ENCODE peak calls at places on chromosomes 4 and X, in six cellular contexts. Z, L, M, V, B and P are unnamed samples.

GRCh38 chr4:137861682-137862081 is 329.4 kb upstream of the PCDH18 start:
- DNase-seq in M (peak; percentile 60), B (no peak), L (peak; percentile 49), V (peak; percentile 29), Z (no peak), P (no peak)

GRCh38 chr4:145937021-145937861 is 1.4 kb downstream of the ZNF827 start:
- DNase-seq in L (peak; percentile 79), Z (peak; percentile 67), B (peak; percentile 71), V (peak; percentile 57), M (peak; percentile 60), P (no peak)

GRCh38 chr4:178296669-178297068 is 854.4 kb upstream of the AGA start:
- DNase-seq in Z (no peak), M (no peak), L (no peak), V (no peak), B (no peak), P (no peak)

GRCh38 chrX:17413228-17413627 is 38.2 kb downstream of the NHS start:
- DNase-seq in L (peak; percentile 71), B (no peak), M (peak; percentile 94), V (peak; percentile 88), Z (no peak), P (peak; percentile 57)

GRCh38 chr4:38365748-38366310 is 298.2 kb upstream of the KLF3 start:
- DNase-seq in L (no peak), B (no peak), V (no peak), Z (no peak), M (no peak), P (no peak)

GRCh38 chrX:74133156-74133796 is 170.7 kb upstream of the ZCCHC13 start:
- DNase-seq in Z (no peak), B (no peak), L (peak; percentile 78), V (peak; percentile 80), M (peak; percentile 79), P (peak; percentile 25)

GRCh38 chr4:6269651-6270511 is at the start of gene WFS1:
- DNase-seq in V (peak; percentile 97), B (peak; percentile 99), Z (peak; percentile 99), L (peak; percentile 99), M (peak; percentile 98), P (peak; percentile 95)

GRCh38 chr4:128660361-128660964 is 149.0 kb upstream of the JADE1 start:
- DNase-seq in B (no peak), M (peak; percentile 96), L (peak; percentile 90), V (peak; percentile 74), Z (no peak), P (peak; percentile 72)

GRCh38 chrX:42119076-42119475 is 195.7 kb upstream of the CASK start:
- DNase-seq in L (peak; percentile 93), M (peak; percentile 48), Z (no peak), B (no peak), V (peak; percentile 72), P (peak; percentile 48)

GRCh38 chr4:13547563-13548041 is 3.3 kb upstream of the NKX3-2 start:
- DNase-seq in B (no peak), L (no peak), M (no peak), V (no peak), Z (no peak), P (no peak)

GRCh38 chr4:8846864-8847263 is 24.8 kb downstream of the HMX1 start:
- DNase-seq in V (no peak), M (no peak), L (no peak), B (no peak), Z (no peak), P (no peak)

DNA sequence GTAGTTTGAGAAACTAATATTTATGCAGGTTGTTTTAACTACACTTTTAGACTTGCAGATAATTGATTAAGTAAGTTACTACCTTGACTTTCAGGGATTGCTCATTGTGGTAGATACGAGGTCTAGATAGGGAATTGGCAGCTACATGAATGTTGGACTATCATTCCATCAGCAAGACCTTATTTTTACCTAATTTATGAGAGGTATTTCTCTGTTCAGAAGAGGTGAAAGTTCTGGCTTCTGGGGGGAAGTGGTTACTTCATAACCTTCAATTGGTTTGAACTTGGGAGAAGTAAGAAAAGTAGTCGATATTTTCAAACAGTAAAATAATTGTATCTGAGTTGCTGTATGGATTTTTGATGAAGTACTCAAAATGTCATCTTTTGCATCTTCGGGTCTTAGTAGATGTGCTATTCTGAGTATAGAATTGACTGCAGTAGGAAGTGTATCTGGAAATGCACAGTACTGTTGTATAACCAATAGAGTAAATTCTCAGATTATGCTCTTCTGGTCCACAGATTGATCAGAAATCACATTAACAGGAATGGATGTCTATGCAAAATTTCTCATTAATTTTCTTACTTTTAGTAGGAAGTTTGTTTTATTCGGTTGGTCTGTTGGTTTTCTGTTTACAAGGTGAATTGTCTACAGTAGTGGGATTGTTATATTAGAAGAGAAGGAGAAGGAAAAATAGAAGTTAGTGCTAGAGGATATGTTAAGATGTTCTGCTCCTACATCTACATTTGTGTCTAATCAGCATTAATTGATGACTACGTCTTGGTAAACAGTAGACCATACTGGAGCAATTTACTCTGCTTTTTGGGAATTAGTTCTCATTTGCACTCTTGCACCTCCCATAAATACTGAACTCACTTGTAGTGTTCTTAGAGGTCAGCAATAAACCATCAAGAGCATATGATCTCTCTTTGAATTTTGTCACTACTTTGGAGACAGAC is 3.0 kb downstream of the NFKB1 start:
- DNase-seq in V (no peak), Z (no peak), L (no peak), M (no peak), B (no peak), P (no peak)
- H3K4me3 ChIP-seq in V (no peak overlapping the region), Z (peak overlapping the region; percentile 86), L (peak overlapping the region; percentile 58), M (no peak overlapping the region), B (no peak overlapping the region), P (no peak overlapping the region)

DNA sequence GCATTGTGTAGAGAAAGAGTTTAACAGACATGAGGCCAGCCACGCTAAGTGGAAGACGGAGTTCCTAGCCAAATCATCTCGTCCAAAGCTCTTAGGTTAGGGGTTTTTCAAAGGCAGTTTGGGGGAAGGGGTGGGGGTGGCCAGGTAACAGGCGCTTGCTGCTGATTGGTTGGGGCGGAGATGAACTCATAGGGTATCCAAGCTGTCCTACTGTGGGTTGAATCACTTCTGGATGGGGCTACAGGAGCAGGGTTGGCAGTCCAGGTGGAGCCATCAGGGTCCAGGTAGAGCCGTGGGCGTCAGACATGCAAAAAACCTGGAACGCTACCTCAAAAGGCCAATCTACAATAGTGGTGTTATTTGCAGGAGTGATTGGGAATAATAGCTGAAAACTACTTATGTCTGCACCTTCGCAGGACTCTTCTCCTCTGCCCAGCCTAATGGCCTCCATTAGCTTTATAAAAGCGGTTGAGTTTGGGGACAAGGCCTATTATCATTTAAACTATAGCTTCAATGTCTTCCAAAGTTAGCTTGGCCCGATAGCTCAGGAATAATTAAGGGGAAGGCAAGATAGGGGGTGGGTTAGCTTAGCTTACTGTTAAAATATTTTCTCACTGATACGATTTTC is 579.6 kb downstream of the NLGN4X start:
- DNase-seq in M (no peak), B (no peak), Z (no peak), L (no peak), V (no peak), P (no peak)
- H3K4me3 ChIP-seq in M (no peak overlapping the region), B (no peak overlapping the region), Z (no peak overlapping the region), L (no peak overlapping the region), V (no peak overlapping the region), P (no peak overlapping the region)

GRCh38 chrX:3346436-3347329 is at the start of gene MXRA5:
- DNase-seq in Z (peak; percentile 17), V (peak; percentile 11), M (peak; percentile 6), B (peak; percentile 18), L (peak; percentile 64), P (no peak)
- H3K4me3 ChIP-seq in Z (peak within 1 kb of the TSS; percentile 65), V (peak within 1 kb of the TSS; percentile 39), M (peak within 1 kb of the TSS; percentile 10), B (peak within 1 kb of the TSS; percentile 49), L (peak within 1 kb of the TSS; percentile 21), P (peak within 1 kb of the TSS; percentile 42)

DNA sequence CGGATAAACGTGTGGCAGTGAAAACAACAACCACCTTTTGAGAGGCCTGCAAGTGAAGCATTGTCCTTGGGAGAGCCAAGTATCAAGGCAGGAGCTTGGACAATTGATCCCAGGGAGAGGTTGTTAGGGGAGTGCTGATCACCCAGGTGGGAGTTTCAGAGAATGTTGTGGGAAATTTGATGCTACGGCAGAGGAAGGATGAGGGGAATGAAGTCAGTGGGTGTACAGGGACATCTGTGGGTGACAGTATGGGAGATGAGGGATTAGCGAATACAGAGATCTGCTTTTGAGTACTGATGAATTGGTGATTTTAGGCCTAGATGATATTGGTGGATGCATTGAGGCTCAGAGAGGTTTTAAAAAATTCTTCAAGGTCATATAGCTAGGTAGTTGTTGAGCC is 4.3 kb downstream of the GNL3L start:
- DNase-seq in V (no peak), L (no peak), Z (no peak), B (no peak), M (no peak), P (no peak)
- H3K4me3 ChIP-seq in V (no peak overlapping the region), L (no peak overlapping the region), Z (no peak overlapping the region), B (no peak overlapping the region), M (no peak overlapping the region), P (no peak overlapping the region)

GRCh38 chr4:98771959-98772619 is 113.7 kb upstream of the TSPAN5 start:
- DNase-seq in M (no peak), L (no peak), B (no peak), V (no peak), Z (no peak), P (no peak)
- H3K4me3 ChIP-seq in M (no peak overlapping the region), L (no peak overlapping the region), B (no peak overlapping the region), V (no peak overlapping the region), Z (no peak overlapping the region), P (no peak overlapping the region)

DNA sequence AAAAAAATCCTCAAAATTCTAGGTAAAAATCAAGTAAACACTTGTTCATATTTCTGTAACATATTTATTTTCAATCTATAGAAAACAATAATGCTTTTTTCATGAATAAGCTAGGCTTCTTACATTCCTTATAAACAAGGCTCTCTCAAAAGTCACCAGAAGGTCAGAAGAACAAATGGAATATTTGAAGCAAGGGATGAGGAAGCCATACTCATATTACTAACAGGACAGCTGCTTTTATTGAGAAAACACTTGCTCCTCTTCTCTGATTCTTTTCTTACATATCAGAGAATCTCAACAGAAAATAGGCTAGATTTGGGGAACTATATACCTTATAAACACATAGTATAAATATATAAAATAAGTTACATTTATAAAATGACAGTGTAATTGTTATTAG is 67.9 kb downstream of the METTL14 start:
- DNase-seq in B (no peak), Z (no peak), L (no peak), V (no peak), M (no peak), P (no peak)
- H3K4me3 ChIP-seq in B (no peak overlapping the region), Z (no peak overlapping the region), L (no peak overlapping the region), V (no peak overlapping the region), M (no peak overlapping the region), P (no peak overlapping the region)

GRCh38 chrX:10010686-10011085 is 43.5 kb downstream of the CLDN34 start:
- DNase-seq in L (peak; percentile 77), B (no peak), Z (no peak), M (peak; percentile 43), V (peak; percentile 70), P (no peak)
- H3K4me3 ChIP-seq in L (no peak overlapping the region), B (no peak overlapping the region), Z (no peak overlapping the region), M (no peak overlapping the region), V (no peak overlapping the region), P (no peak overlapping the region)

DNA sequence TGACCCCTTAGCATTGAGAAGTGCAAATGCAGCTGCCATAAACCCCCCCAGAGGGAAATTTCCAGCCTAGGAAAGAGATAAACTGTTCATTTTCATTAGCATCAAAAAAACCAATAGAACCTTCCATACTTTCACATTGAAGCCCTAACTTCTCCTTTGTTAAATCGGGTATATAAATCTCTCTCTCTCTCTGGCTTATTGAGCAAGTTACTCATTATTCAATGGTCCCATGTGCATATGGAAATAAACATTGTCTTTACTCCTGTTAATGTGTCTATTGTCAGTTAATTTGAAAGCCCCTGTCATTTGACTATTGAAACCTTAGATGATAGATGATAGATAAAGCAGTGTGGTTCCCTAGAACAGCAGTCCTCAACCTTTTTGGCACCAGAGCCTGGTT is 46.9 kb downstream of the CENPVL3 start:
- DNase-seq in Z (no peak), V (no peak), B (no peak), M (no peak), L (no peak), P (no peak)
- H3K4me3 ChIP-seq in Z (no peak overlapping the region), V (no peak overlapping the region), B (no peak overlapping the region), M (no peak overlapping the region), L (no peak overlapping the region), P (no peak overlapping the region)